ENCODE peak calls at places on chromosome 1, in five cellular contexts. S is SW480; T is MCF 10A; P is activated naive CD8-positive, alpha-beta T cell treated with anti-CD3 and anti-CD28 coated beads for 36 hours; W is stimulated activated CD4-positive, alpha-beta T cell treated with anti-CD3 and anti-CD28 coated beads, TNF-alpha, amount 100 ng/mL, for 4 hours. A is an unnamed sample.
A peak's percentile ranks its signal among the peaks of the same experiment; 100 is the strongest.

GRCh38 chr1:23169727-23170335 is 1.2 kb upstream of the LUZP1 start:
- DNase-seq in S (peak; percentile 25), T (peak; percentile 91), P (peak; percentile 37), W (peak; percentile 7), A (peak; percentile 88)

GRCh38 chr1:41454406-41454805 is 30.1 kb downstream of the EDN2 start:
- DNase-seq in S (peak; percentile 46), T (no peak), P (no peak), W (no peak), A (no peak)

GRCh38 chr1:1361233-1361981 is 3.1 kb upstream of the MXRA8 start:
- DNase-seq in S (no peak), T (no peak), P (no peak), W (no peak), A (peak; percentile 64)

GRCh38 chr1:66623812-66624211 is 89.9 kb downstream of the SGIP1 start:
- DNase-seq in S (no peak), T (no peak), P (no peak), W (no peak), A (no peak)

GRCh38 chr1:57590978-57591377 is 167.1 kb upstream of the DAB1 start:
- DNase-seq in S (peak; percentile 6), T (no peak), P (no peak), W (no peak), A (no peak)

GRCh38 chr1:112264553-112264952 is 131.5 kb upstream of the CTTNBP2NL start:
- DNase-seq in S (no peak), T (no peak), P (no peak), W (no peak), A (no peak)

GRCh38 chr1:109771712-109772657 is 8.3 kb upstream of the EPS8L3 start:
- DNase-seq in S (no peak), T (no peak), P (no peak), W (no peak), A (peak; percentile 48)

GRCh38 chr1:1115136-1115829 is 606 bp downstream of the C1orf159 start:
- DNase-seq in S (no peak), T (no peak), P (no peak), W (no peak), A (peak; percentile 67)

GRCh38 chr1:156214024-156214748 is 1.4 kb downstream of the PMF1 start:
- DNase-seq in S (peak; percentile 33), T (peak; percentile 86), P (no peak), W (no peak), A (no peak)

GRCh38 chr1:207861442-207862177 is 49.3 kb downstream of the CD34 start:
- DNase-seq in S (peak; percentile 52), T (no peak), P (peak; percentile 41), W (no peak), A (no peak)

GRCh38 chr1:1163538-1164070 is 10.1 kb upstream of the TTLL10 start:
- DNase-seq in S (no peak), T (no peak), P (no peak), W (no peak), A (no peak)

GRCh38 chr1:31748265-31748859 is 15.8 kb downstream of the ADGRB2 start:
- DNase-seq in S (no peak), T (no peak), P (no peak), W (no peak), A (no peak)

GRCh38 chr1:234836045-234836681 is 226.2 kb upstream of the IRF2BP2 start:
- DNase-seq in S (no peak), T (no peak), P (no peak), W (no peak), A (no peak)

GRCh38 chr1:212491454-212491853 is 58.7 kb downstream of the NENF start:
- DNase-seq in S (no peak), T (no peak), P (no peak), W (no peak), A (no peak)

GRCh38 chr1:89815040-89815439 is 5.8 kb upstream of the LRRC8D start:
- DNase-seq in S (no peak), T (no peak), P (no peak), W (no peak), A (no peak)

GRCh38 chr1:47738560-47739182 is 258.5 kb downstream of the TRABD2B start:
- DNase-seq in S (peak; percentile 26), T (peak; percentile 73), P (no peak), W (no peak), A (no peak)

GRCh38 chr1:35466120-35466519 is 91.1 kb downstream of the KIAA0319L start:
- DNase-seq in S (no peak), T (no peak), P (no peak), W (no peak), A (no peak)

GRCh38 chr1:64875606-64876005 is 90.7 kb downstream of the JAK1 start:
- DNase-seq in S (no peak), T (no peak), P (no peak), W (no peak), A (no peak)

GRCh38 chr1:208326033-208326432 is 81.8 kb upstream of the PLXNA2 start:
- DNase-seq in S (no peak), T (peak; percentile 74), P (no peak), W (no peak), A (no peak)

GRCh38 chr1:209162651-209163050 is 420.9 kb upstream of the CAMK1G start:
- DNase-seq in S (no peak), T (no peak), P (no peak), W (no peak), A (no peak)

GRCh38 chr1:211928993-211929637 is 98.6 kb upstream of the LPGAT1 start:
- DNase-seq in S (peak; percentile 50), T (peak; percentile 96), P (no peak), W (no peak), A (no peak)

GRCh38 chr1:118984086-118984989 is 3.8 kb downstream of the TBX15 start:
- DNase-seq in S (no peak), T (no peak), P (no peak), W (no peak), A (no peak)

GRCh38 chr1:203643213-203644045 is 16.8 kb downstream of the ATP2B4 start:
- DNase-seq in S (no peak), T (peak; percentile 83), P (no peak), W (no peak), A (no peak)

GRCh38 chr1:151282883-151283725 is 1.0 kb downstream of the ZNF687 start:
- DNase-seq in S (peak; percentile 20), T (no peak), P (peak; percentile 32), W (no peak), A (peak; percentile 79)

GRCh38 chr1:224921354-224921753 is 8.1 kb upstream of the DNAH14 start:
- DNase-seq in S (no peak), T (no peak), P (no peak), W (no peak), A (no peak)

GRCh38 chr1:115432061-115432460 is 94.0 kb upstream of the NGF start:
- DNase-seq in S (peak; percentile 20), T (peak; percentile 54), P (no peak), W (no peak), A (no peak)

GRCh38 chr1:47688161-47688560 is 250.3 kb downstream of the FOXD2 start:
- DNase-seq in S (no peak), T (no peak), P (no peak), W (no peak), A (peak; percentile 48)

GRCh38 chr1:59292557-59292956 is 4.3 kb upstream of the FGGY start:
- DNase-seq in S (no peak), T (peak; percentile 68), P (no peak), W (no peak), A (peak; percentile 73)

GRCh38 chr1:5501206-5501980 is 490.8 kb downstream of the NPHP4 start:
- DNase-seq in S (no peak), T (no peak), P (no peak), W (no peak), A (no peak)